ENCODE peak calls at places on chromosomes 3 and 15, in eight cellular contexts. One of them, this sample, is unnamed.

GRCh38 chr15:35966781-35967180 is 420.8 kb upstream of the DPH6 start:
- DNase-seq in T-helper 1 cell: no peak
- DNase-seq in caudate nucleus: no peak
- DNase-seq in Daoy: no peak
- DNase-seq in SW480: no peak
- DNase-seq in NCI-H1092: no peak
- DNase-seq in T1000: no peak
- DNase-seq in iPS DF 6.9: no peak
- DNase-seq in this sample: no peak

GRCh38 chr3:156448300-156448699 is 106.6 kb downstream of the SSR3 start:
- DNase-seq in T-helper 1 cell: peak; percentile 15
- DNase-seq in T1000: no peak
- DNase-seq in SW480: peak; percentile 13
- DNase-seq in caudate nucleus: no peak
- DNase-seq in iPS DF 6.9: no peak
- DNase-seq in Daoy: peak; percentile 22
- DNase-seq in NCI-H1092: no peak
- DNase-seq in this sample: peak; percentile 6

GRCh38 chr3:14698601-14699244 is 23.8 kb downstream of the C3orf20 start:
- DNase-seq in Daoy: no peak
- DNase-seq in T1000: no peak
- DNase-seq in NCI-H1092: no peak
- DNase-seq in caudate nucleus: no peak
- DNase-seq in iPS DF 6.9: no peak
- DNase-seq in T-helper 1 cell: no peak
- DNase-seq in SW480: no peak
- DNase-seq in this sample: no peak

GRCh38 chr3:53703630-53704362 is 142.4 kb downstream of the CHDH start:
- DNase-seq in caudate nucleus: no peak
- DNase-seq in SW480: no peak
- DNase-seq in T1000: no peak
- DNase-seq in iPS DF 6.9: no peak
- DNase-seq in NCI-H1092: no peak
- DNase-seq in Daoy: no peak
- DNase-seq in T-helper 1 cell: no peak
- DNase-seq in this sample: no peak

GRCh38 chr15:78387678-78388077 is 47.5 kb downstream of the CRABP1 start:
- DNase-seq in caudate nucleus: no peak
- DNase-seq in T-helper 1 cell: no peak
- DNase-seq in T1000: no peak
- DNase-seq in NCI-H1092: no peak
- DNase-seq in SW480: no peak
- DNase-seq in Daoy: no peak
- DNase-seq in iPS DF 6.9: no peak
- DNase-seq in this sample: no peak

GRCh38 chr15:55224892-55225291 is 28.2 kb upstream of the RSL24D1 start:
- DNase-seq in Daoy: no peak
- DNase-seq in T-helper 1 cell: no peak
- DNase-seq in NCI-H1092: no peak
- DNase-seq in caudate nucleus: no peak
- DNase-seq in SW480: no peak
- DNase-seq in T1000: no peak
- DNase-seq in iPS DF 6.9: no peak
- DNase-seq in this sample: no peak

GRCh38 chr15:81469154-81469553 is 95.1 kb upstream of the TMC3 start:
- DNase-seq in SW480: no peak
- DNase-seq in iPS DF 6.9: no peak
- DNase-seq in T-helper 1 cell: no peak
- DNase-seq in Daoy: no peak
- DNase-seq in T1000: no peak
- DNase-seq in NCI-H1092: no peak
- DNase-seq in caudate nucleus: no peak
- DNase-seq in this sample: no peak

GRCh38 chr3:179962617-179963387 is 73.9 kb downstream of the PEX5L start:
- DNase-seq in T-helper 1 cell: no peak
- DNase-seq in caudate nucleus: no peak
- DNase-seq in Daoy: no peak
- DNase-seq in SW480: no peak
- DNase-seq in iPS DF 6.9: no peak
- DNase-seq in NCI-H1092: no peak
- DNase-seq in T1000: no peak
- DNase-seq in this sample: no peak

GRCh38 chr3:52085883-52086282 is 29.5 kb upstream of the DUSP7 start:
- DNase-seq in caudate nucleus: no peak
- DNase-seq in iPS DF 6.9: no peak
- DNase-seq in T-helper 1 cell: no peak
- DNase-seq in T1000: no peak
- DNase-seq in NCI-H1092: no peak
- DNase-seq in Daoy: no peak
- DNase-seq in SW480: no peak
- DNase-seq in this sample: no peak

GRCh38 chr3:135103913-135104312 is 308.9 kb downstream of the EPHB1 start:
- DNase-seq in NCI-H1092: no peak
- DNase-seq in T-helper 1 cell: no peak
- DNase-seq in Daoy: peak; percentile 38
- DNase-seq in iPS DF 6.9: no peak
- DNase-seq in caudate nucleus: no peak
- DNase-seq in T1000: no peak
- DNase-seq in SW480: no peak
- DNase-seq in this sample: no peak

GRCh38 chr3:196837819-196838420 is 29.8 kb upstream of the SENP5 start:
- DNase-seq in Daoy: peak; percentile 71
- DNase-seq in iPS DF 6.9: peak; percentile 74
- DNase-seq in caudate nucleus: no peak
- DNase-seq in SW480: peak; percentile 58
- DNase-seq in T1000: no peak
- DNase-seq in NCI-H1092: peak; percentile 17
- DNase-seq in T-helper 1 cell: peak; percentile 64
- DNase-seq in this sample: no peak

GRCh38 chr3:193704431-193704830 is 111.4 kb downstream of the OPA1 start:
- DNase-seq in iPS DF 6.9: no peak
- DNase-seq in caudate nucleus: no peak
- DNase-seq in Daoy: no peak
- DNase-seq in T-helper 1 cell: no peak
- DNase-seq in T1000: no peak
- DNase-seq in SW480: no peak
- DNase-seq in NCI-H1092: no peak
- DNase-seq in this sample: no peak

GRCh38 chr3:187271582-187271981 is 20.0 kb downstream of the MASP1 start:
- DNase-seq in iPS DF 6.9: no peak
- DNase-seq in NCI-H1092: no peak
- DNase-seq in SW480: no peak
- DNase-seq in T-helper 1 cell: no peak
- DNase-seq in caudate nucleus: no peak
- DNase-seq in T1000: no peak
- DNase-seq in Daoy: no peak
- DNase-seq in this sample: no peak

GRCh38 chr3:113514265-113514769 is 639 bp downstream of the SPICE1 start:
- DNase-seq in SW480: peak; percentile 33
- DNase-seq in T-helper 1 cell: no peak
- DNase-seq in iPS DF 6.9: no peak
- DNase-seq in Daoy: no peak
- DNase-seq in caudate nucleus: no peak
- DNase-seq in NCI-H1092: no peak
- DNase-seq in T1000: no peak
- DNase-seq in this sample: no peak

GRCh38 chr15:89648106-89649012 is 6.9 kb downstream of the KIF7 start:
- DNase-seq in Daoy: no peak
- DNase-seq in iPS DF 6.9: no peak
- DNase-seq in SW480: no peak
- DNase-seq in caudate nucleus: no peak
- DNase-seq in T-helper 1 cell: no peak
- DNase-seq in NCI-H1092: no peak
- DNase-seq in T1000: no peak
- DNase-seq in this sample: no peak

GRCh38 chr15:90946538-90946937 is 8.1 kb upstream of the RCCD1 start:
- DNase-seq in T-helper 1 cell: no peak
- DNase-seq in SW480: no peak
- DNase-seq in Daoy: no peak
- DNase-seq in caudate nucleus: no peak
- DNase-seq in iPS DF 6.9: no peak
- DNase-seq in T1000: no peak
- DNase-seq in NCI-H1092: no peak
- DNase-seq in this sample: no peak

GRCh38 chr3:33732394-33732793 is 14.3 kb upstream of the CLASP2 start:
- DNase-seq in T1000: no peak
- DNase-seq in NCI-H1092: no peak
- DNase-seq in iPS DF 6.9: no peak
- DNase-seq in T-helper 1 cell: peak; percentile 4
- DNase-seq in caudate nucleus: no peak
- DNase-seq in SW480: no peak
- DNase-seq in Daoy: no peak
- DNase-seq in this sample: no peak

GRCh38 chr3:148882288-148882687 is 17.2 kb downstream of the CPA3 start:
- DNase-seq in Daoy: peak; percentile 61
- DNase-seq in SW480: no peak
- DNase-seq in iPS DF 6.9: no peak
- DNase-seq in T1000: no peak
- DNase-seq in T-helper 1 cell: no peak
- DNase-seq in caudate nucleus: no peak
- DNase-seq in NCI-H1092: no peak
- DNase-seq in this sample: peak; percentile 72

GRCh38 chr15:70856177-70856883 is 2.4 kb upstream of the LARP6 start:
- DNase-seq in iPS DF 6.9: no peak
- DNase-seq in T-helper 1 cell: no peak
- DNase-seq in Daoy: peak; percentile 17
- DNase-seq in T1000: no peak
- DNase-seq in caudate nucleus: no peak
- DNase-seq in NCI-H1092: no peak
- DNase-seq in SW480: no peak
- DNase-seq in this sample: no peak

GRCh38 chr3:129313415-129313982 is 34.8 kb downstream of the HMCES start:
- DNase-seq in Daoy: peak; percentile 27
- DNase-seq in SW480: peak; percentile 13
- DNase-seq in caudate nucleus: no peak
- DNase-seq in T-helper 1 cell: no peak
- DNase-seq in NCI-H1092: no peak
- DNase-seq in iPS DF 6.9: no peak
- DNase-seq in T1000: no peak
- DNase-seq in this sample: no peak

GRCh38 chr3:114428173-114428606 is 134.4 kb downstream of the TIGIT start:
- DNase-seq in T1000: no peak
- DNase-seq in caudate nucleus: no peak
- DNase-seq in T-helper 1 cell: no peak
- DNase-seq in NCI-H1092: no peak
- DNase-seq in Daoy: no peak
- DNase-seq in SW480: no peak
- DNase-seq in iPS DF 6.9: no peak
- DNase-seq in this sample: no peak

GRCh38 chr3:151037746-151038145 is 47.7 kb upstream of the MED12L start:
- DNase-seq in SW480: peak; percentile 65
- DNase-seq in Daoy: peak; percentile 98
- DNase-seq in T-helper 1 cell: no peak
- DNase-seq in T1000: peak; percentile 70
- DNase-seq in caudate nucleus: no peak
- DNase-seq in NCI-H1092: no peak
- DNase-seq in iPS DF 6.9: no peak
- DNase-seq in this sample: peak; percentile 93

GRCh38 chr3:192957441-192957951 is 39.8 kb upstream of the MB21D2 start:
- DNase-seq in T-helper 1 cell: no peak
- DNase-seq in iPS DF 6.9: no peak
- DNase-seq in NCI-H1092: no peak
- DNase-seq in T1000: peak; percentile 65
- DNase-seq in caudate nucleus: no peak
- DNase-seq in Daoy: peak; percentile 89
- DNase-seq in SW480: no peak
- DNase-seq in this sample: peak; percentile 60

GRCh38 chr15:80637747-80638146 is 57.4 kb upstream of the ABHD17C start:
- DNase-seq in iPS DF 6.9: no peak
- DNase-seq in T1000: no peak
- DNase-seq in SW480: no peak
- DNase-seq in Daoy: no peak
- DNase-seq in NCI-H1092: no peak
- DNase-seq in caudate nucleus: no peak
- DNase-seq in T-helper 1 cell: no peak
- DNase-seq in this sample: no peak

GRCh38 chr3:52904000-52904399 is 6.7 kb upstream of the STIMATE start:
- DNase-seq in T1000: no peak
- DNase-seq in caudate nucleus: no peak
- DNase-seq in Daoy: no peak
- DNase-seq in iPS DF 6.9: no peak
- DNase-seq in NCI-H1092: no peak
- DNase-seq in T-helper 1 cell: no peak
- DNase-seq in SW480: no peak
- DNase-seq in this sample: no peak

GRCh38 chr15:71565006-71565405 is 245.3 kb upstream of the NR2E3 start:
- DNase-seq in NCI-H1092: no peak
- DNase-seq in T-helper 1 cell: no peak
- DNase-seq in T1000: no peak
- DNase-seq in Daoy: no peak
- DNase-seq in iPS DF 6.9: no peak
- DNase-seq in SW480: no peak
- DNase-seq in caudate nucleus: no peak
- DNase-seq in this sample: no peak

GRCh38 chr3:178392553-178392952 is 143.7 kb upstream of the KCNMB2 start:
- DNase-seq in SW480: no peak
- DNase-seq in iPS DF 6.9: no peak
- DNase-seq in T-helper 1 cell: no peak
- DNase-seq in caudate nucleus: no peak
- DNase-seq in Daoy: no peak
- DNase-seq in NCI-H1092: no peak
- DNase-seq in T1000: no peak
- DNase-seq in this sample: peak; percentile 34

GRCh38 chr15:29393443-29393842 is 123.8 kb upstream of the NSMCE3 start:
- DNase-seq in T-helper 1 cell: no peak
- DNase-seq in Daoy: no peak
- DNase-seq in T1000: no peak
- DNase-seq in SW480: no peak
- DNase-seq in caudate nucleus: no peak
- DNase-seq in iPS DF 6.9: no peak
- DNase-seq in NCI-H1092: no peak
- DNase-seq in this sample: no peak

GRCh38 chr3:49098429-49098828 is 4.6 kb upstream of the QRICH1 start:
- DNase-seq in NCI-H1092: no peak
- DNase-seq in caudate nucleus: no peak
- DNase-seq in iPS DF 6.9: no peak
- DNase-seq in T1000: no peak
- DNase-seq in T-helper 1 cell: no peak
- DNase-seq in SW480: no peak
- DNase-seq in Daoy: peak; percentile 39
- DNase-seq in this sample: no peak

GRCh38 chr15:56765252-56765651 is 31.9 kb upstream of the ZNF280D start:
- DNase-seq in SW480: no peak
- DNase-seq in NCI-H1092: no peak
- DNase-seq in iPS DF 6.9: no peak
- DNase-seq in T-helper 1 cell: no peak
- DNase-seq in T1000: no peak
- DNase-seq in caudate nucleus: no peak
- DNase-seq in Daoy: peak; percentile 27
- DNase-seq in this sample: peak; percentile 90

GRCh38 chr3:77348244-77348855 is 308.5 kb downstream of the ROBO2 start:
- DNase-seq in iPS DF 6.9: peak; percentile 63
- DNase-seq in T1000: no peak
- DNase-seq in T-helper 1 cell: no peak
- DNase-seq in SW480: no peak
- DNase-seq in Daoy: peak; percentile 4
- DNase-seq in caudate nucleus: no peak
- DNase-seq in NCI-H1092: no peak
- DNase-seq in this sample: no peak

GRCh38 chr3:37125195-37125594 is 49.2 kb downstream of the LRRFIP2 start:
- DNase-seq in T-helper 1 cell: no peak
- DNase-seq in caudate nucleus: no peak
- DNase-seq in SW480: no peak
- DNase-seq in T1000: no peak
- DNase-seq in NCI-H1092: no peak
- DNase-seq in Daoy: no peak
- DNase-seq in iPS DF 6.9: no peak
- DNase-seq in this sample: no peak

GRCh38 chr3:38000242-38000916 is 9.8 kb downstream of the VILL start:
- DNase-seq in T-helper 1 cell: no peak
- DNase-seq in Daoy: no peak
- DNase-seq in caudate nucleus: no peak
- DNase-seq in NCI-H1092: no peak
- DNase-seq in SW480: no peak
- DNase-seq in iPS DF 6.9: no peak
- DNase-seq in T1000: no peak
- DNase-seq in this sample: no peak

GRCh38 chr3:188301147-188301546 is 147.2 kb downstream of the LPP start:
- DNase-seq in caudate nucleus: no peak
- DNase-seq in NCI-H1092: no peak
- DNase-seq in Daoy: no peak
- DNase-seq in T-helper 1 cell: no peak
- DNase-seq in iPS DF 6.9: no peak
- DNase-seq in T1000: no peak
- DNase-seq in SW480: no peak
- DNase-seq in this sample: no peak

This sample was measured in astrocyte of the cerebellum.